ENCODE peak calls at places on chromosomes 13 and 19, in six cellular contexts. V, Z, K, D, G and M are unnamed samples.

GRCh38 chr13:35768126-35768525 is 291.6 kb upstream of the MAB21L1 start:
- DNase-seq in V (no peak), Z (no peak), K (no peak), D (no peak), G (no peak), M (no peak)

GRCh38 chr13:36750046-36750445 is 69.0 kb upstream of the RFXAP start:
- DNase-seq in V (no peak), Z (no peak), K (no peak), D (no peak), G (no peak), M (no peak)

GRCh38 chr13:30145709-30146367 is 161.5 kb downstream of the KATNAL1 start:
- DNase-seq in V (no peak), Z (no peak), K (no peak), D (no peak), G (no peak), M (no peak)

GRCh38 chr19:38640368-38640767 is 7.1 kb upstream of the ACTN4 start:
- DNase-seq in V (no peak), Z (no peak), K (no peak), D (no peak), G (no peak), M (no peak)

GRCh38 chr19:7681336-7682174 is 922 bp downstream of the TRAPPC5 start:
- DNase-seq in V (peak; percentile 90), Z (peak; percentile 79), K (peak; percentile 55), D (peak; percentile 91), G (peak; percentile 90), M (peak; percentile 83)

GRCh38 chr19:56086671-56087430 is 34.2 kb downstream of the ZNF787 start:
- DNase-seq in V (no peak), Z (peak; percentile 72), K (no peak), D (no peak), G (no peak), M (no peak)

GRCh38 chr13:60047943-60048342 is 115.8 kb downstream of the DIAPH3 start:
- DNase-seq in V (no peak), Z (no peak), K (peak; percentile 1), D (no peak), G (no peak), M (peak; percentile 5)

GRCh38 chr19:5948697-5949564 is 29.0 kb downstream of the RANBP3 start:
- DNase-seq in V (no peak), Z (no peak), K (no peak), D (no peak), G (no peak), M (peak; percentile 46)

GRCh38 chr19:4175669-4175931 is 6.8 kb downstream of the SIRT6 start:
- DNase-seq in V (no peak), Z (peak; percentile 70), K (no peak), D (no peak), G (no peak), M (no peak)

GRCh38 chr13:74633734-74634133 is 499.5 kb upstream of the KLF12 start:
- DNase-seq in V (no peak), Z (no peak), K (no peak), D (no peak), G (no peak), M (no peak)

GRCh38 chr19:8158411-8159074 is 9.2 kb upstream of the FBN3 start:
- DNase-seq in V (no peak), Z (no peak), K (peak; percentile 76), D (peak; percentile 73), G (no peak), M (peak; percentile 88)

GRCh38 chr19:4957981-4958380 is 10.9 kb upstream of the KDM4B start:
- DNase-seq in V (no peak), Z (no peak), K (no peak), D (no peak), G (no peak), M (no peak)

GRCh38 chr13:93730780-93731179 is 504.2 kb downstream of the GPC6 start:
- DNase-seq in V (no peak), Z (no peak), K (no peak), D (no peak), G (no peak), M (peak; percentile 68)

GRCh38 chr19:55640043-55640576 is 692 bp upstream of the ZNF580 start:
- DNase-seq in V (peak; percentile 82), Z (peak; percentile 95), K (peak; percentile 58), D (peak; percentile 89), G (peak; percentile 88), M (peak; percentile 77)

GRCh38 chr13:99307648-99308339 is 595 bp upstream of the GPR183 start:
- DNase-seq in V (peak; percentile 50), Z (no peak), K (peak; percentile 78), D (peak; percentile 74), G (no peak), M (peak; percentile 83)

GRCh38 chr19:31548941-31549340 is 199.7 kb upstream of the TSHZ3 start:
- DNase-seq in V (no peak), Z (no peak), K (peak; percentile 6), D (no peak), G (no peak), M (peak; percentile 61)

GRCh38 chr19:17489392-17490030 is 19.2 kb downstream of the SLC27A1 start:
- DNase-seq in V (no peak), Z (no peak), K (no peak), D (no peak), G (no peak), M (no peak)

GRCh38 chr19:17486545-17486944 is 16.2 kb downstream of the SLC27A1 start:
- DNase-seq in V (no peak), Z (peak; percentile 80), K (no peak), D (no peak), G (no peak), M (no peak)

GRCh38 chr19:17487240-17488121 is 17.2 kb downstream of the SLC27A1 start:
- DNase-seq in V (no peak), Z (peak; percentile 38), K (no peak), D (no peak), G (no peak), M (no peak)

GRCh38 chr19:17490411-17490810 is 20.1 kb downstream of the SLC27A1 start:
- DNase-seq in V (peak; percentile 79), Z (no peak), K (no peak), D (no peak), G (no peak), M (no peak)

GRCh38 chr19:17488593-17489391 is 18.5 kb downstream of the SLC27A1 start:
- DNase-seq in V (peak; percentile 80), Z (peak; percentile 91), K (peak; percentile 43), D (peak; percentile 93), G (peak; percentile 95), M (no peak)
- TF ChIP-seq CTCF in V (no peak), Z (no peak), K (peak; percentile 29), D (peak; percentile 47), G (peak; percentile 33), M (no peak)

DNA sequence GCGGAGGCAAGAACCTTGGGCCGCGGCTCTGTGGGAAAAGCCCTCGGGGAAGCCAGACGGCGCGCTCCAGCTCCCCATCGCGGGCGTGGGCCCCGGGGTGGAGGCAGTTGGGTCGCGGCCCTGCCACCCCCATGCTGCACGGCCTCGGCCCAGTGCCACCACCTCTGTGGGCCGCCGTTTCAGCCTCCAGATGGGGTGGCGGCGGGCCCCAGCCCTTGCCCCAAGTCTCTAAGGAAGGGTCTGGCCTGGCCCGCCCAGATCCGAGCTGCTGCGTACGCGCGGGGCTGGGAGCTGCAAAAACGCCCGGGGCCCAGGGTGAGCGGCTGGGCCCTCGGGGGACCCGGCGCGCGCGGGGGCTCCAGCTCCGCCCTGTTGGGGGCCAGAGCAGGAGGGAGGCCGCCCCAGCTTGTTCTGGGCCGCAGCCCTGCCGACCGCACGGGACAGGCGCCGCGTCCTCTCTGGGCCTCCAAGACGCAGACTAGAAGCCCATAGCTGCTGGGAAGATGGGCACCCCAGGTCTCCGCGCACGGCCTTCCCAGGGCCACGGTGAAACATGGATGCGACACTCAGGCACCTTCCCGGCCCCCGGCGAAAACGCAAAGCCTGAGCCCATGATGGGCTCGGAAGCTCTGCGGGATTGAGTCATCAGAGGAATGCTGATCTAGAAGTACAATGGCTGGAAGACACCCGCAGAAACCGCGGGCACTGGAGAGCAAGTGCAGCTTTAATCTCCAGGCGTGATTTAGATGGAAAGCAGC is 110.1 kb downstream of the KCTD15 start:
- DNase-seq in V (no peak), Z (peak; percentile 84), K (peak; percentile 37), D (no peak), G (peak; percentile 67), M (peak; percentile 15)
- H3K4me3 ChIP-seq in V (no peak overlapping the region), Z (peak overlapping the region; percentile 39), K (no peak overlapping the region), D (peak overlapping the region; percentile 55), G (peak overlapping the region; percentile 57), M (peak overlapping the region; percentile 47)

GRCh38 chr19:2469102-2469914 is 6.6 kb upstream of the GADD45B start:
- DNase-seq in V (peak; percentile 41), Z (no peak), K (peak; percentile 69), D (no peak), G (no peak), M (peak; percentile 97)
- TF ChIP-seq CTCF in V (no peak), Z (no peak), K (no peak), D (no peak), G (no peak), M (no peak)

GRCh38 chr19:49761249-49761624 is 1.9 kb downstream of the TSKS start:
- DNase-seq in V (no peak), Z (no peak), K (no peak), D (no peak), G (no peak), M (no peak)
- H3K4me3 ChIP-seq in V (no peak overlapping the region), Z (no peak overlapping the region), K (no peak overlapping the region), D (no peak overlapping the region), G (no peak overlapping the region), M (no peak overlapping the region)

GRCh38 chr19:51668167-51668566 is 21.5 kb upstream of the SIGLEC14 start:
- DNase-seq in V (no peak), Z (no peak), K (no peak), D (no peak), G (no peak), M (no peak)
- TF ChIP-seq CTCF in V (no peak), Z (no peak), K (no peak), D (no peak), G (no peak), M (no peak)

GRCh38 chr19:15466851-15467733 is 2.7 kb upstream of the RASAL3 start:
- DNase-seq in V (peak; percentile 62), Z (no peak), K (no peak), D (peak; percentile 67), G (no peak), M (peak; percentile 75)

GRCh38 chr19:15461694-15462093 is 2.6 kb downstream of the RASAL3 start:
- DNase-seq in V (no peak), Z (no peak), K (no peak), D (no peak), G (no peak), M (no peak)

GRCh38 chr19:15463865-15464371 is 426 bp downstream of the RASAL3 start:
- DNase-seq in V (peak; percentile 85), Z (peak; percentile 82), K (no peak), D (peak; percentile 90), G (no peak), M (no peak)

GRCh38 chr19:15467734-15468214 is 3.4 kb upstream of the RASAL3 start:
- DNase-seq in V (no peak), Z (no peak), K (no peak), D (no peak), G (peak; percentile 13), M (no peak)

GRCh38 chr19:15464394-15465385 is at the start of gene RASAL3:
- DNase-seq in V (peak; percentile 64), Z (peak; percentile 53), K (no peak), D (peak; percentile 85), G (no peak), M (peak; percentile 15)
- H3K4me3 ChIP-seq in V (peak within 1 kb of the TSS; percentile 98), Z (peak within 1 kb of the TSS; percentile 50), K (no peak within 1 kb of the TSS), D (peak within 1 kb of the TSS; percentile 57), G (peak within 1 kb of the TSS; percentile 56), M (no peak within 1 kb of the TSS)